ENCODE peak calls at places on chromosomes 12 and 14, in ten cellular contexts. One of them, this sample, is unnamed. For H3K4me1, the result is how much of the 10 kb centered on the place peaks cover.

GRCh38 chr12:102050660-102051430 is 10.9 kb downstream of the WASHC3 start:
- DNase-seq in IMR-90: no peak
- DNase-seq in endodermal cell: no peak
- DNase-seq in fibroblast of lung: no peak
- DNase-seq in MM.1S: no peak
- DNase-seq in NT2/D1: no peak
- DNase-seq in H9: no peak
- DNase-seq in GM23248: no peak
- DNase-seq in neuronal stem cell: no peak
- DNase-seq in colonic mucosa: no peak
- DNase-seq in this sample: no peak

GRCh38 chr12:89706551-89707348 is 1.9 kb downstream of the ATP2B1 start:
- DNase-seq in IMR-90: peak
- DNase-seq in MM.1S: no peak
- DNase-seq in GM23248: peak
- DNase-seq in H9: no peak
- DNase-seq in endodermal cell: peak
- DNase-seq in colonic mucosa: peak
- DNase-seq in neuronal stem cell: peak
- DNase-seq in NT2/D1: no peak
- DNase-seq in fibroblast of lung: peak
- DNase-seq in this sample: peak

GRCh38 chr12:64669270-64669842 is 59.1 kb downstream of the RASSF3 start:
- DNase-seq in GM23248: no peak
- DNase-seq in fibroblast of lung: no peak
- DNase-seq in MM.1S: peak
- DNase-seq in colonic mucosa: peak
- DNase-seq in neuronal stem cell: no peak
- DNase-seq in H9: peak
- DNase-seq in NT2/D1: no peak
- DNase-seq in IMR-90: peak
- DNase-seq in endodermal cell: peak
- DNase-seq in this sample: no peak

GRCh38 chr12:5036031-5036430 is 7.6 kb upstream of the KCNA5 start:
- DNase-seq in H9: no peak
- DNase-seq in MM.1S: no peak
- DNase-seq in endodermal cell: no peak
- DNase-seq in neuronal stem cell: no peak
- DNase-seq in GM23248: no peak
- DNase-seq in NT2/D1: no peak
- DNase-seq in colonic mucosa: no peak
- DNase-seq in IMR-90: no peak
- DNase-seq in fibroblast of lung: no peak
- DNase-seq in this sample: no peak

GRCh38 chr14:53528114-53528513 is 375.0 kb upstream of the DDHD1 start:
- DNase-seq in endodermal cell: no peak
- DNase-seq in fibroblast of lung: peak
- DNase-seq in NT2/D1: no peak
- DNase-seq in MM.1S: no peak
- DNase-seq in H9: no peak
- DNase-seq in neuronal stem cell: no peak
- DNase-seq in IMR-90: peak
- DNase-seq in colonic mucosa: peak
- DNase-seq in GM23248: peak
- DNase-seq in this sample: peak

GRCh38 chr12:128570191-128571065 is 253.3 kb downstream of the SLC15A4 start:
- DNase-seq in GM23248: no peak
- DNase-seq in endodermal cell: no peak
- DNase-seq in IMR-90: no peak
- DNase-seq in H9: no peak
- DNase-seq in neuronal stem cell: no peak
- DNase-seq in MM.1S: peak
- DNase-seq in colonic mucosa: peak
- DNase-seq in fibroblast of lung: no peak
- DNase-seq in NT2/D1: no peak
- DNase-seq in this sample: no peak

GRCh38 chr14:54681819-54682261 is 114.9 kb downstream of the SAMD4A start:
- DNase-seq in GM23248: no peak
- DNase-seq in MM.1S: no peak
- DNase-seq in neuronal stem cell: no peak
- DNase-seq in fibroblast of lung: no peak
- DNase-seq in endodermal cell: no peak
- DNase-seq in NT2/D1: no peak
- DNase-seq in IMR-90: peak
- DNase-seq in colonic mucosa: no peak
- DNase-seq in H9: no peak
- DNase-seq in this sample: no peak

GRCh38 chr12:104064842-104065441 is 611 bp downstream of the HCFC2 start:
- DNase-seq in H9: no peak
- DNase-seq in IMR-90: no peak
- DNase-seq in GM23248: peak
- DNase-seq in endodermal cell: no peak
- DNase-seq in colonic mucosa: peak
- DNase-seq in fibroblast of lung: peak
- DNase-seq in NT2/D1: no peak
- DNase-seq in neuronal stem cell: peak
- DNase-seq in MM.1S: peak
- DNase-seq in this sample: peak

GRCh38 chr14:104150201-104151027 is 12.0 kb downstream of the KIF26A start:
- DNase-seq in fibroblast of lung: peak
- DNase-seq in NT2/D1: no peak
- DNase-seq in GM23248: peak
- DNase-seq in H9: peak
- DNase-seq in endodermal cell: peak
- DNase-seq in IMR-90: no peak
- DNase-seq in MM.1S: no peak
- DNase-seq in colonic mucosa: no peak
- DNase-seq in neuronal stem cell: no peak
- DNase-seq in this sample: peak

GRCh38 chr14:58362798-58363412 is 32.8 kb upstream of the TOMM20L start:
- DNase-seq in GM23248: peak
- DNase-seq in endodermal cell: no peak
- DNase-seq in fibroblast of lung: peak
- DNase-seq in H9: no peak
- DNase-seq in MM.1S: peak
- DNase-seq in neuronal stem cell: no peak
- DNase-seq in IMR-90: peak
- DNase-seq in colonic mucosa: no peak
- DNase-seq in NT2/D1: no peak
- DNase-seq in this sample: peak

GRCh38 chr12:110316861-110317260 is 35.8 kb downstream of the ATP2A2 start:
- DNase-seq in NT2/D1: no peak
- DNase-seq in MM.1S: no peak
- DNase-seq in colonic mucosa: no peak
- DNase-seq in H9: no peak
- DNase-seq in GM23248: peak
- DNase-seq in endodermal cell: no peak
- DNase-seq in neuronal stem cell: no peak
- DNase-seq in fibroblast of lung: peak
- DNase-seq in IMR-90: peak
- DNase-seq in this sample: peak

GRCh38 chr14:104953896-104954656 is 24.1 kb downstream of the AHNAK2 start:
- DNase-seq in NT2/D1: no peak
- DNase-seq in MM.1S: no peak
- DNase-seq in IMR-90: no peak
- DNase-seq in H9: no peak
- DNase-seq in fibroblast of lung: no peak
- DNase-seq in neuronal stem cell: no peak
- DNase-seq in endodermal cell: no peak
- DNase-seq in colonic mucosa: no peak
- DNase-seq in GM23248: no peak
- DNase-seq in this sample: no peak

GRCh38 chr14:81211844-81212243 is 8.9 kb downstream of the GTF2A1 start:
- DNase-seq in H9: no peak
- DNase-seq in neuronal stem cell: no peak
- DNase-seq in colonic mucosa: no peak
- DNase-seq in IMR-90: peak
- DNase-seq in fibroblast of lung: peak
- DNase-seq in MM.1S: peak
- DNase-seq in NT2/D1: no peak
- DNase-seq in GM23248: peak
- DNase-seq in endodermal cell: no peak
- DNase-seq in this sample: peak

GRCh38 chr12:130663510-130663909 is 52.6 kb downstream of the RIMBP2 start:
- DNase-seq in H9: no peak
- DNase-seq in endodermal cell: no peak
- DNase-seq in fibroblast of lung: no peak
- DNase-seq in MM.1S: no peak
- DNase-seq in GM23248: no peak
- DNase-seq in colonic mucosa: no peak
- DNase-seq in NT2/D1: no peak
- DNase-seq in IMR-90: no peak
- DNase-seq in neuronal stem cell: no peak
- DNase-seq in this sample: no peak

GRCh38 chr12:11269607-11270006 is at the start of gene PRB3:
- DNase-seq in fibroblast of lung: no peak
- DNase-seq in endodermal cell: no peak
- DNase-seq in neuronal stem cell: no peak
- DNase-seq in H9: no peak
- DNase-seq in NT2/D1: no peak
- DNase-seq in GM23248: no peak
- DNase-seq in IMR-90: no peak
- DNase-seq in MM.1S: no peak
- DNase-seq in colonic mucosa: no peak
- DNase-seq in this sample: no peak
- H3K4me1 ChIP-seq in fibroblast of lung: under half
- H3K4me1 ChIP-seq in endodermal cell: under half
- H3K4me1 ChIP-seq in neuronal stem cell: under half
- H3K4me1 ChIP-seq in H9: under half
- H3K4me1 ChIP-seq in NT2/D1: under half
- H3K4me1 ChIP-seq in GM23248: under half
- H3K4me1 ChIP-seq in IMR-90: under half
- H3K4me1 ChIP-seq in MM.1S: under half
- H3K4me1 ChIP-seq in colonic mucosa: under half
- H3K4me1 ChIP-seq in this sample: under half

DNA sequence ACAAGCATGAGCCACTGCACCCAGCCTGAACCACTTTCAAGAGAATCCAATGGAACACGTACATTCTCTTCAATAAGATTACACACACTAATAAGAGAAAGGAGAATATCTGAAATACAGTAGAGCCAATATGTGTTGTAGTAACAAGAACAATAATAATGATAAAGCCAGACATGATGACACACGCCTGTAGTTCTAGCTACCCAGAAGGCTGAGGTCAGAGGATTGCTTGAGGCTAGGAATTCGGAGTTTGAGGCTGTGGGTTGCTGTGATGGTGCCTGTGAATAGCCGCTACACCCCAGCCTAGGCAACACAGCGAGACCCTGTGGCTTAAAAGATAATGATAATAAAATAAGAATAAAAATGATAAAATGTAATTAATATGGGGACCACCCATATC is 15.6 kb downstream of the APOBEC1 start:
- DNase-seq in endodermal cell: no peak
- DNase-seq in MM.1S: no peak
- DNase-seq in neuronal stem cell: no peak
- DNase-seq in NT2/D1: no peak
- DNase-seq in IMR-90: no peak
- DNase-seq in H9: no peak
- DNase-seq in colonic mucosa: no peak
- DNase-seq in GM23248: peak
- DNase-seq in fibroblast of lung: no peak
- DNase-seq in this sample: no peak
- H3K9ac ChIP-seq in endodermal cell: no peak
- H3K9ac ChIP-seq in MM.1S: no peak
- H3K9ac ChIP-seq in neuronal stem cell: no peak
- H3K9ac ChIP-seq in NT2/D1: no peak
- H3K9ac ChIP-seq in IMR-90: no peak
- H3K9ac ChIP-seq in H9: no peak
- H3K9ac ChIP-seq in colonic mucosa: no peak
- H3K9ac ChIP-seq in GM23248: no peak
- H3K9ac ChIP-seq in fibroblast of lung: no peak
- H3K9ac ChIP-seq in this sample: no peak

GRCh38 chr12:25013061-25013460 is 64.2 kb upstream of the BCAT1 start:
- DNase-seq in MM.1S: no peak
- DNase-seq in fibroblast of lung: no peak
- DNase-seq in colonic mucosa: no peak
- DNase-seq in H9: no peak
- DNase-seq in IMR-90: no peak
- DNase-seq in neuronal stem cell: no peak
- DNase-seq in endodermal cell: no peak
- DNase-seq in NT2/D1: no peak
- DNase-seq in GM23248: no peak
- DNase-seq in this sample: no peak

GRCh38 chr12:25020621-25021243 is 71.8 kb upstream of the BCAT1 start:
- DNase-seq in fibroblast of lung: no peak
- DNase-seq in H9: no peak
- DNase-seq in endodermal cell: no peak
- DNase-seq in MM.1S: peak
- DNase-seq in IMR-90: no peak
- DNase-seq in neuronal stem cell: no peak
- DNase-seq in colonic mucosa: no peak
- DNase-seq in NT2/D1: no peak
- DNase-seq in GM23248: no peak
- DNase-seq in this sample: no peak

GRCh38 chr12:25014961-25015360 is 66.1 kb upstream of the BCAT1 start:
- DNase-seq in fibroblast of lung: peak
- DNase-seq in MM.1S: no peak
- DNase-seq in H9: no peak
- DNase-seq in colonic mucosa: no peak
- DNase-seq in GM23248: peak
- DNase-seq in IMR-90: peak
- DNase-seq in neuronal stem cell: no peak
- DNase-seq in NT2/D1: no peak
- DNase-seq in endodermal cell: no peak
- DNase-seq in this sample: peak

GRCh38 chr12:25018146-25018545 is 69.2 kb upstream of the BCAT1 start:
- DNase-seq in fibroblast of lung: no peak
- DNase-seq in IMR-90: no peak
- DNase-seq in colonic mucosa: no peak
- DNase-seq in NT2/D1: no peak
- DNase-seq in MM.1S: no peak
- DNase-seq in H9: no peak
- DNase-seq in endodermal cell: no peak
- DNase-seq in GM23248: no peak
- DNase-seq in neuronal stem cell: no peak
- DNase-seq in this sample: no peak

DNA sequence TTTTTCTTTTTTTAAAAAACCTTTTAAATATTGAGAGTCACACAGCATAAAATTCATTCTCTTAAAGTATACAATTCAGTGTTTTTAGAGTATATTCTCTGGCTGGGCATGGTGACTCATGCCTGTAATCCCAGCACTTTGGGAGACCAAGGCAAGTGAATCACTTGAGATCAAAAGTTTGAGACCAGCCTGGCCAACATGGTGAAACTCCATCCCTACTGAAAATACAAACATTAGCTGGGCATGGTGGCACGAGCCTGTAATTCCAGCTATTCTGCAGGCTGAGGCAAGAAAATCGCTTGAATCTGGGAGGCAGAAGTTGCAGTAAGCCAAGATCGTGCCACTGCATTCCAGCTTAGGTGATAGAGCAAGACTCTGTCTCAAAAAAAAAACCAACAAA is 68.4 kb upstream of the BCAT1 start:
- DNase-seq in GM23248: no peak
- DNase-seq in IMR-90: peak
- DNase-seq in neuronal stem cell: no peak
- DNase-seq in colonic mucosa: no peak
- DNase-seq in endodermal cell: no peak
- DNase-seq in fibroblast of lung: no peak
- DNase-seq in H9: no peak
- DNase-seq in NT2/D1: no peak
- DNase-seq in MM.1S: no peak
- DNase-seq in this sample: peak
- H3K4me1 ChIP-seq in GM23248: under half
- H3K4me1 ChIP-seq in IMR-90: under half
- H3K4me1 ChIP-seq in neuronal stem cell: under half
- H3K4me1 ChIP-seq in colonic mucosa: under half
- H3K4me1 ChIP-seq in endodermal cell: under half
- H3K4me1 ChIP-seq in fibroblast of lung: under half
- H3K4me1 ChIP-seq in H9: under half
- H3K4me1 ChIP-seq in NT2/D1: under half
- H3K4me1 ChIP-seq in MM.1S: under half
- H3K4me1 ChIP-seq in this sample: under half

GRCh38 chr12:52884526-52885293 is 20.2 kb downstream of the KRT8 start:
- DNase-seq in colonic mucosa: peak
- DNase-seq in fibroblast of lung: peak
- DNase-seq in neuronal stem cell: peak
- DNase-seq in MM.1S: peak
- DNase-seq in H9: peak
- DNase-seq in endodermal cell: peak
- DNase-seq in NT2/D1: no peak
- DNase-seq in IMR-90: peak
- DNase-seq in GM23248: peak
- DNase-seq in this sample: peak
- H3K9ac ChIP-seq in colonic mucosa: peak
- H3K9ac ChIP-seq in fibroblast of lung: no peak
- H3K9ac ChIP-seq in neuronal stem cell: no peak
- H3K9ac ChIP-seq in MM.1S: no peak
- H3K9ac ChIP-seq in H9: no peak
- H3K9ac ChIP-seq in endodermal cell: peak
- H3K9ac ChIP-seq in NT2/D1: no peak
- H3K9ac ChIP-seq in IMR-90: no peak
- H3K9ac ChIP-seq in GM23248: no peak
- H3K9ac ChIP-seq in this sample: no peak

This sample was measured in adipocyte.